ENCODE peak calls at places on chromosome 12, in eight cellular contexts. L is CD4-positive, alpha-beta T cell; Y is glutamatergic neuron; F is endodermal cell; S is uterus; A is nephron progenitor cell; N is neural progenitor cell; D is dorsolateral prefrontal cortex. V is an unnamed sample.

GRCh38 chr12:46403732-46404097 is 31.1 kb upstream of the SLC38A2 start:
- DNase-seq in N (no peak), L (no peak), D (no peak), Y (no peak), S (no peak), A (no peak), F (no peak), V (no peak)

GRCh38 chr12:49432616-49433015 is 65.4 kb downstream of the SPATS2 start:
- DNase-seq in L (no peak), N (no peak), A (no peak), S (no peak), F (no peak), D (no peak), Y (no peak), V (no peak)

GRCh38 chr12:117360551-117361311 is 695 bp downstream of the NOS1 start:
- DNase-seq in Y (peak), N (peak), D (no peak), A (peak), S (no peak), L (no peak), F (peak), V (no peak)

GRCh38 chr12:131604859-131605258 is 106.0 kb upstream of the SFSWAP start:
- DNase-seq in L (no peak), D (no peak), F (no peak), Y (peak), N (no peak), A (no peak), S (no peak), V (no peak)

GRCh38 chr12:103908246-103908541 is 22.0 kb upstream of the HSP90B1 start:
- DNase-seq in D (no peak), N (no peak), A (no peak), L (no peak), F (no peak), Y (no peak), S (no peak), V (no peak)

GRCh38 chr12:90062799-90063198 is 354.2 kb upstream of the ATP2B1 start:
- DNase-seq in S (no peak), D (no peak), A (no peak), L (no peak), N (no peak), F (no peak), Y (no peak), V (no peak)

GRCh38 chr12:93127107-93127560 is 198.0 kb upstream of the EEA1 start:
- DNase-seq in S (no peak), F (no peak), L (no peak), Y (no peak), D (no peak), A (no peak), N (no peak), V (no peak)

GRCh38 chr12:79083181-79083580 is 218.6 kb downstream of the SYT1 start:
- DNase-seq in D (no peak), F (no peak), L (no peak), Y (no peak), A (no peak), S (no peak), N (no peak), V (no peak)

GRCh38 chr12:90899456-90900182 is 55.4 kb downstream of the CCER1 start:
- DNase-seq in S (no peak), F (no peak), A (no peak), D (no peak), Y (no peak), N (no peak), L (no peak), V (no peak)

GRCh38 chr12:75460194-75460593 is 20.4 kb upstream of the GLIPR1 start:
- DNase-seq in N (no peak), A (no peak), D (no peak), L (no peak), F (no peak), S (no peak), Y (no peak), V (no peak)

GRCh38 chr12:50764861-50765324 is 992 bp downstream of the ATF1 start:
- DNase-seq in F (no peak), D (peak), S (no peak), N (no peak), A (no peak), L (peak), Y (no peak), V (peak)

GRCh38 chr12:53965251-53966069 is 7.5 kb upstream of the HOXC11 start:
- DNase-seq in S (peak), Y (no peak), L (no peak), F (peak), A (peak), N (no peak), D (no peak), V (no peak)

GRCh38 chr12:104370989-104371870 is 67.7 kb downstream of the EID3 start:
- DNase-seq in Y (no peak), N (peak), L (no peak), A (no peak), D (no peak), S (no peak), F (peak), V (no peak)

GRCh38 chr12:132026796-132027500 is 77.2 kb downstream of the EP400 start:
- DNase-seq in A (no peak), L (no peak), Y (no peak), D (no peak), F (no peak), S (no peak), N (no peak), V (no peak)

GRCh38 chr12:47985596-47986265 is 18.5 kb downstream of the COL2A1 start:
- DNase-seq in A (no peak), L (no peak), S (no peak), F (no peak), D (no peak), Y (no peak), N (no peak), V (peak)

GRCh38 chr12:49253033-49253623 is 11.8 kb upstream of the TUBA1C start:
- DNase-seq in D (no peak), L (no peak), N (no peak), A (no peak), Y (no peak), F (no peak), S (no peak), V (no peak)

GRCh38 chr12:93145086-93145485 is 216.0 kb upstream of the EEA1 start:
- DNase-seq in Y (no peak), F (no peak), L (no peak), D (no peak), A (no peak), S (no peak), N (no peak), V (no peak)

GRCh38 chr12:6039894-6040601 is 84.4 kb downstream of the VWF start:
- DNase-seq in Y (peak), A (peak), D (peak), L (peak), F (peak), S (peak), N (peak), V (peak)

GRCh38 chr12:26293612-26294011 is 98.2 kb downstream of the SSPN start:
- DNase-seq in Y (no peak), F (no peak), S (no peak), D (no peak), A (no peak), L (no peak), N (no peak), V (no peak)

GRCh38 chr12:54383041-54383609 is 1.4 kb downstream of the ZNF385A start:
- DNase-seq in D (no peak), F (no peak), L (no peak), N (no peak), A (no peak), S (no peak), Y (no peak), V (no peak)

GRCh38 chr12:93521225-93521854 is 51.1 kb upstream of the SOCS2 start:
- DNase-seq in D (no peak), F (peak), A (no peak), L (no peak), Y (no peak), N (peak), S (no peak), V (no peak)

GRCh38 chr12:111757361-111758119 is 9.2 kb upstream of the ALDH2 start:
- DNase-seq in A (no peak), F (peak), L (no peak), N (peak), D (peak), Y (no peak), S (no peak), V (peak)

GRCh38 chr12:75662501-75663159 is 151.2 kb upstream of the KRR1 start:
- DNase-seq in L (no peak), Y (no peak), D (no peak), A (no peak), N (no peak), F (no peak), S (no peak), V (no peak)

GRCh38 chr12:6426882-6427671 is 17.7 kb upstream of the CD27 start:
- DNase-seq in D (no peak), L (peak), F (peak), N (no peak), Y (no peak), S (no peak), A (no peak), V (no peak)

GRCh38 chr12:29148958-29149690 is at the start of gene FAR2:
- DNase-seq in Y (peak), D (peak), F (peak), L (peak), A (peak), S (peak), N (peak), V (peak)

GRCh38 chr12:50065726-50066310 is 8.4 kb downstream of the ASIC1 start:
- DNase-seq in Y (no peak), F (no peak), L (no peak), D (no peak), N (no peak), A (no peak), S (no peak), V (no peak)

GRCh38 chr12:48183091-48183875 is at the start of gene CCDC184:
- DNase-seq in L (peak), Y (peak), D (peak), A (peak), S (peak), F (peak), N (peak), V (peak)

GRCh38 chr12:22860926-22861325 is 236.0 kb downstream of the ETNK1 start:
- DNase-seq in N (peak), A (no peak), L (no peak), D (no peak), F (peak), Y (peak), S (no peak), V (no peak)

GRCh38 chr12:30753233-30753632 is 1.5 kb downstream of the CAPRIN2 start:
- DNase-seq in D (no peak), A (peak), Y (peak), S (no peak), F (peak), N (peak), L (no peak), V (no peak)
- TF ChIP-seq CTCF in D (no peak), A (peak), Y (peak), S (no peak), F (peak), N (peak), L (no peak), V (no peak)

GRCh38 chr12:4104722-4105244 is 168.8 kb upstream of the CCND2 start:
- DNase-seq in N (no peak), S (no peak), A (no peak), Y (no peak), L (no peak), D (no peak), F (no peak), V (no peak)

DNA sequence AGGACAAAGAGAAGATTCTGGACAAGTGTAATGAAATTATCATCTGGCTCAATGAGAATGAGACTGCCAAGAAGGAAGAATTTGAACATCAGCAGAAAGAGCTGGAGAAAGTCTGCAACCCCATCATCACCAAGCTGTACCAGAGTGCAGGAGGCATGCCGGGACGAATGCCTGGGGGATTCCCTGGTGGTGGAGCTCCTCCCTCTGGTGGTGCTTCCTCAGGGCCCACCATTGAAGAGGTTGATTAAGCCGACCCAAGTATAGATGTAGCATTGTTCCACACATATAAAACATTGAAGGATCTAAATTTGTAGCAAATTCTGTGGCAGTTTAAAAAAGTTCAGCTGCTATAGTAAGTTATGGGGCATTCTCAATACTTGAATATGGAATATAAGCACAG is 174.3 kb upstream of the CCND2 start:
- DNase-seq in S (no peak), A (no peak), N (peak), D (no peak), Y (no peak), F (peak), L (no peak), V (no peak)
- TF ChIP-seq CTCF in S (no peak), A (no peak), N (peak), D (no peak), Y (no peak), F (peak), L (no peak), V (no peak)

GRCh38 chr12:83261998-83262397 is 575.3 kb downstream of the TMTC2 start:
- DNase-seq in L (no peak), F (no peak), Y (no peak), N (no peak), D (no peak), S (no peak), A (no peak), V (no peak)
- TF ChIP-seq CTCF in L (no peak), F (peak), Y (no peak), N (peak), D (no peak), S (no peak), A (no peak), V (no peak)

GRCh38 chr12:83323866-83324265 is 637.2 kb downstream of the TMTC2 start:
- DNase-seq in N (no peak), F (no peak), Y (no peak), D (no peak), S (no peak), A (no peak), L (no peak), V (no peak)
- TF ChIP-seq CTCF in N (no peak), F (no peak), Y (no peak), D (no peak), S (no peak), A (no peak), L (no peak), V (no peak)

GRCh38 chr12:115456946-115457689 is 773.1 kb upstream of the TBX3 start:
- DNase-seq in L (no peak), Y (no peak), D (no peak), S (no peak), N (peak), F (peak), A (peak), V (no peak)
- TF ChIP-seq CTCF in L (no peak), Y (no peak), D (no peak), S (no peak), N (peak), F (peak), A (peak), V (no peak)